ENCODE peak calls at places on chromosomes 4 and X, in five cellular contexts. U, T, H, X and O are unnamed samples.

GRCh38 chr4:143224255-143224654 is 39.5 kb downstream of the USP38 start:
- DNase-seq in H (no peak), U (no peak), T (no peak), X (no peak), O (no peak)

GRCh38 chr4:55617587-55618197 is 18.4 kb downstream of the NMU start:
- DNase-seq in H (peak; percentile 26), T (no peak), X (no peak), U (no peak), O (no peak)

GRCh38 chr4:48162162-48162561 is 28.1 kb upstream of the TXK start:
- DNase-seq in U (no peak), H (no peak), T (no peak), X (no peak), O (no peak)

GRCh38 chrX:74291577-74291963 is 12.4 kb upstream of the ZCCHC13 start:
- DNase-seq in H (no peak), U (no peak), T (no peak), X (no peak), O (no peak)

GRCh38 chrX:47218920-47219815 is 687 bp downstream of the CDK16 start:
- DNase-seq in X (peak; percentile 12), T (peak; percentile 72), U (no peak), H (no peak), O (no peak)

GRCh38 chr4:145930592-145930991 is 8.0 kb downstream of the ZNF827 start:
- DNase-seq in U (no peak), X (peak; percentile 18), H (no peak), T (no peak), O (no peak)

GRCh38 chr4:156291317-156291716 is 337.7 kb upstream of the CTSO start:
- DNase-seq in T (no peak), U (no peak), H (no peak), X (peak; percentile 43), O (peak; percentile 3)

GRCh38 chrX:9362529-9362928 is 102.3 kb upstream of the TBL1X start:
- DNase-seq in H (no peak), X (no peak), U (no peak), T (no peak), O (no peak)

GRCh38 chr4:174284181-174284886 is 623 bp downstream of the CEP44 start:
- DNase-seq in H (no peak), U (peak; percentile 23), X (peak; percentile 69), T (peak; percentile 6), O (peak; percentile 23)

GRCh38 chr4:13483142-13484044 is 747 bp downstream of the RAB28 start:
- DNase-seq in X (peak; percentile 73), T (peak; percentile 85), U (peak; percentile 29), H (no peak), O (peak; percentile 33)

GRCh38 chr4:22363071-22363470 is 152.8 kb downstream of the ADGRA3 start:
- DNase-seq in X (no peak), U (no peak), T (no peak), H (no peak), O (no peak)

GRCh38 chr4:4216668-4217067 is 10.1 kb downstream of the OTOP1 start:
- DNase-seq in U (no peak), H (no peak), X (no peak), T (no peak), O (no peak)

GRCh38 chr4:105605493-105605892 is 53.1 kb downstream of the ARHGEF38 start:
- DNase-seq in U (peak; percentile 32), H (no peak), T (no peak), X (peak; percentile 82), O (no peak)

GRCh38 chr4:74032064-74032463 is 6.4 kb downstream of the CXCL3 start:
- DNase-seq in H (no peak), T (no peak), U (no peak), X (no peak), O (no peak)

GRCh38 chr4:155889036-155889793 is 14.3 kb upstream of the TDO2 start:
- DNase-seq in U (peak; percentile 85), T (no peak), H (no peak), X (peak; percentile 97), O (peak; percentile 72)

GRCh38 chr4:108533245-108533844 is 87.0 kb upstream of the RPL34 start:
- DNase-seq in X (no peak), T (no peak), H (no peak), U (no peak), O (no peak)

GRCh38 chr4:152501846-152502536 is 33.9 kb downstream of the FBXW7 start:
- DNase-seq in T (no peak), X (no peak), H (no peak), U (no peak), O (no peak)

GRCh38 chrX:119501511-119502148 is 33.4 kb downstream of the SLC25A5 start:
- DNase-seq in U (no peak), H (no peak), X (no peak), T (no peak), O (no peak)

GRCh38 chr4:170190265-170190664 is 100.5 kb upstream of the AADAT start:
- DNase-seq in T (no peak), U (no peak), X (no peak), H (no peak), O (no peak)

GRCh38 chr4:114383055-114383454 is 215.6 kb upstream of the UGT8 start:
- DNase-seq in U (no peak), X (no peak), T (no peak), H (no peak), O (no peak)

GRCh38 chr4:171017596-171017995 is 795.6 kb upstream of the GALNTL6 start:
- DNase-seq in U (no peak), X (no peak), T (no peak), H (no peak), O (no peak)

GRCh38 chr4:16264798-16265197 is 38.5 kb upstream of the TAPT1 start:
- DNase-seq in U (no peak), X (peak; percentile 70), H (peak; percentile 12), T (peak; percentile 25), O (no peak)

GRCh38 chrX:40573763-40574162 is 7.0 kb upstream of the ATP6AP2 start:
- DNase-seq in U (no peak), H (no peak), T (no peak), X (peak; percentile 7), O (no peak)

GRCh38 chrX:3124041-3124440 is 82.8 kb downstream of the ARSF start:
- DNase-seq in U (no peak), X (no peak), H (no peak), T (no peak), O (no peak)

GRCh38 chr4:83110970-83111369 is 3.6 kb downstream of the PLAC8 start:
- DNase-seq in X (no peak), U (no peak), T (no peak), H (no peak), O (no peak)

GRCh38 chr4:83110222-83110945 is 4.1 kb downstream of the PLAC8 start:
- DNase-seq in U (no peak), X (peak; percentile 73), T (peak; percentile 87), H (peak; percentile 77), O (peak; percentile 21)

GRCh38 chr4:83109480-83110221 is 4.9 kb downstream of the PLAC8 start:
- DNase-seq in U (no peak), X (no peak), H (no peak), T (peak; percentile 75), O (no peak)

GRCh38 chr4:83108101-83108861 is 6.2 kb downstream of the PLAC8 start:
- DNase-seq in T (no peak), U (no peak), X (no peak), H (no peak), O (no peak)

DNA sequence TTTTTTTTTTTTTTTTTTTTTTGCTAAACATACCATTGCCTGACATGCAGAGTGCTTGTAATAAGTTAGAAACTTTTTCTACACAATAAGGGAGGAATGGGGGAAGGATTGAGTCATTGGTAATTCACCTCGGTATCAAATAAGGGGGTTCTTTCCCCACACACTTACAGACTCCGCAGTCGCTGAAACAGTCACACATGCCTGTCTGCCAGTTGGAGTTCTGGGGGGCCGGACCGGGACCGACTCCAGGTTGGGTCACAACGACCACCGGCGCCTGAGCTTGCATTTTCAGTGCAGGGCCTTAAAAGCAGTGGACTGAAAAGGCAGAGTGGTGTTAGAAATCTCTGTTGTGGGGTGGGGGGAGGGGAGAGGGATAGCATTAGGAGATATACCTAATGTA is 6.9 kb downstream of the PLAC8 start:
- DNase-seq in X (no peak), H (no peak), U (no peak), T (no peak), O (no peak)
- H3K4me3 ChIP-seq in X (no peak overlapping the region), H (no peak overlapping the region), U (no peak overlapping the region), T (no peak overlapping the region), O (no peak overlapping the region)

DNA sequence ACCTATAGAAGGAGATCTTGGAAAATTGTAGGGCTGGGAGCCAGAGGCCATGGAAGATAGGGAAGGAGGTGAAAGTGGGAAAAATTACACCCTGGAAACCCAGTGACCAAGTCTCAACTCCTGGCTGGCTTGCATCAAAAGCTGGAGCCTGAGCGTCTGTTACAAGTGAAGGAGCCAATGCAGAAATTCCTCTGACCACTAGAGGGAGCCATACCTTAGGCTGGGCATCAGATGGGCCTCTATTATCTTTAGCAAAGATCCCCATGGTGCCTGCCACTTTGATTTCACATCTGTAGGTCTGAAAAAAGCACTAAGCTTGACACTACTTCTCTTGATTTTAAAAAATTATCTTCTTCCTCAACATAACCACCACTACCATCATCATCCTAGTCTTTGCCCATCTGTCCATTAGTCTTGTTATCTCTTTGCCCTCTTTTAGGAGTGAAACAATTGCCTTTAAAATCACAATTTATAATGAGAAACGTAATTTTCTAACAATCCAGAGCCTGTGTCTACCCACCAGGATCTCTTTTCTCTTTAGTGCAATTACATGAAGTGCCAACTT is 62.9 kb downstream of the ANAPC4 start:
- DNase-seq in H (peak; percentile 21), X (peak; percentile 76), T (peak; percentile 80), U (peak; percentile 14), O (peak; percentile 33)
- TF ChIP-seq CTCF in H (peak; percentile 97), X (peak; percentile 96), T (peak; percentile 96), U (peak; percentile 90), O (peak; percentile 95)

DNA sequence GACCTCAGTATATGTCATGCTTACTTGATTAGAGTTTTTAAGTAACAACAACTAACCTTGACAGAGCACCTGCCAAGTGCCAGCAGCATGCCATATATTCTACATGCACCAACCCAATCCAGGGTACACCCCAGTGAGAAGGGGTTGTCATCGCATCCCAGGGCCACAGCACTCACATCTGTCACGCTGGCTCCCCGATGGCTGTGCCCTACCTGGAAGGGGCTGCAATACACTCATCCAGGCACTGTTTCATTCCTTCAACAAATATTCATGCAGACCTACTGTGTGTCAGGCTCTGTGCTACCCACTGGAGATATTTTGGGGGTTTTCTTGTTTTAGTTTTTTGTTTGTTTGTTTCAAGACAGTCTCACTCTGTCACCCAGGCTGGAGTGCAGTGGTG is 49.5 kb downstream of the PPP2R2C start:
- DNase-seq in H (no peak), U (no peak), X (no peak), T (no peak), O (no peak)
- H3K4me3 ChIP-seq in H (no peak overlapping the region), U (no peak overlapping the region), X (no peak overlapping the region), T (no peak overlapping the region), O (no peak overlapping the region)

DNA sequence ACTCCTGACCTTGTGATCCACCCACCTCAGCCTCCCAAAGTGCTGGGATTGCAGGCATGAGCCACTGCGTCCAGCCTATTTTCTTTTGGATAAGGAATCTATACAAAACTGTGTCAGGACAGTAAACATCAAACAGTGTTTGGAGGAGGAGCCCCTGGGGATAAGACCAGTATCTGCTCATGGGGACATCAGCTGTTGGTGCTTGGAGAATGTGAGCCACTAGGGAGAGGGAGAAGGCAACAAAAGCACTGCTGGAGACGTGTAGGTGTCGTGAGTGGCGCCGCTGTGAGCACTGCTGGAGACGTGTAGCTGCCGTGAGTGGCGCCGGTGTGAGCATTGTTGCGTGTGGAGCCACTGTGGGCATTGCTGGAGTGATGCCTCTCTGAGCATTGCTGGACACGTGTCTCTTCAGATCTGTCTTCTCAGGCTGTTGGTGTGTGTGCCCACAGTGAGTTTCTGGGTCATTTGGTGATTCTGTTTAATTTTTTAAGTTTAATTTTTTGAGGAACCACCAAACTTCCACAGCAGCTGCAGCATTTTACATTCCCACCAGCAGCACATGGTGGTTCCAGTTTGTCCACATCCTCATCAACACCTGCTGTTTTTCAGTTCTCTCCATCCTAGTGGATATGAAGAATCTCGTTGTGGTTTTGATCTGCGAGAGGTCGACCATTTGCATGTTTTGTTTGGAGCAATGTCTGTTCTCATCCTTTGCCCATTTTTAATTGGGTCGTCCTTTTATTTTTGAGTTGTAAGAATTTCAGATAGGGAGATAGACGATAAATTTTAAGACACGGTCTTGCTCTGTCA is 19.0 kb downstream of the DGKQ start:
- DNase-seq in X (no peak), U (no peak), T (no peak), H (no peak), O (no peak)
- TF ChIP-seq CTCF in X (no peak), U (no peak), T (no peak), H (no peak), O (no peak)